ENCODE peak calls at places on chromosome 20, in five cellular contexts. G is HepG2, B is K562, H is H1, V is GM12878. O is an unnamed sample.

GRCh38 chr20:16236589-16237241 is 336.5 kb downstream of the KIF16B start:
- DNase-seq in G (no peak), B (no peak), H (no peak), V (no peak), O (no peak)

GRCh38 chr20:8903655-8904605 is 165.0 kb upstream of the PLCB4 start:
- DNase-seq in G (no peak), B (no peak), H (no peak), V (no peak), O (no peak)

GRCh38 chr20:52805128-52805527 is 167.0 kb upstream of the TSHZ2 start:
- DNase-seq in G (no peak), B (no peak), H (no peak), V (no peak), O (no peak)

GRCh38 chr20:7829776-7830175 is 110.5 kb downstream of the HAO1 start:
- DNase-seq in G (no peak), B (no peak), H (no peak), V (no peak), O (no peak)

GRCh38 chr20:10313701-10314100 is 95.1 kb downstream of the SNAP25 start:
- DNase-seq in G (no peak), B (no peak), H (no peak), V (no peak), O (no peak)

GRCh38 chr20:53981752-53982437 is 88.5 kb downstream of the BCAS1 start:
- DNase-seq in G (no peak), B (no peak), H (no peak), V (no peak), O (no peak)

GRCh38 chr20:8639112-8639778 is 429.6 kb upstream of the PLCB4 start:
- DNase-seq in G (no peak), B (no peak), H (no peak), V (no peak), O (no peak)

GRCh38 chr20:4234128-4234527 is 218.8 kb upstream of the RNF24 start:
- DNase-seq in G (no peak), B (no peak), H (no peak), V (no peak), O (no peak)

GRCh38 chr20:41897708-41898107 is 279.5 kb upstream of the CHD6 start:
- DNase-seq in G (no peak), B (no peak), H (no peak), V (no peak), O (no peak)

GRCh38 chr20:19815553-19815991 is 57.5 kb downstream of the RIN2 start:
- DNase-seq in G (peak; percentile 70), B (no peak), H (no peak), V (no peak), O (peak; percentile 70)

GRCh38 chr20:9025643-9026042 is 43.2 kb upstream of the PLCB4 start:
- DNase-seq in G (no peak), B (no peak), H (no peak), V (no peak), O (no peak)

GRCh38 chr20:24640276-24640675 is 170.8 kb downstream of the SYNDIG1 start:
- DNase-seq in G (no peak), B (no peak), H (no peak), V (no peak), O (no peak)
- TF ChIP-seq SRF in G (no peak), B (no peak), H (no peak), V (no peak), O (no peak)

DNA sequence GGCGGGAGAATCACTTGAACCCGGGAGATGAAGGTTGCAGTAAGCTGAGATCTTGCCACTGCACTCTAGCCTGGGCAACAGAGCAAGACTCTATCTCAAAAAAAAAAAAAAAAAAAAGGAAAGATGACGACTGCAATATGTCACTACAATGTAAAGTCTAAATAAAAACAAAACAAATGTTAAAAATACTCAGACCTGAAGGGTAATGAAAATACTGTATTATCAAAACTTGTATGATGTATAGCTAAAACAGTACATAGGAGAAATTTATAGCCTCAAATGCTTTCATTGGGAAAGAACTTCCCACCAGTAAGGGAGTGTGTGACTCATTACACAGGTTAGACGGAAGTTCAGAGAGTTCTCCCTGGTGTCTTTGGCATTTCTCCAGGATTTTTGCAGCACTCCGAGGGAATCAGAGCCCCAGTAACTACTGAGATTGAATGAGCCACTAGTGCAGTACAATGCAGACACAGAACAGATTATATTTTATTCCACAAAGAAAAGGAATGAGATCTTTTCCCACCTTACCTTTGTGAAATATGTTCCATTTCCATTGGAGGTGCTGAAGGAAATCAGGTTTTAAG is 12.5 kb upstream of the RALGAPB start:
- DNase-seq in G (peak; percentile 92), B (peak; percentile 56), H (no peak), V (no peak), O (peak; percentile 80)
- TF ChIP-seq YY1 in G (no peak), B (no peak), H (no peak), V (no peak), O (no peak)

GRCh38 chr20:58737198-58737597 is 44.6 kb downstream of the NPEPL1 start:
- DNase-seq in G (no peak), B (no peak), H (no peak), V (no peak), O (no peak)
- TF ChIP-seq SRF in G (no peak), B (no peak), H (no peak), V (no peak), O (no peak)

DNA sequence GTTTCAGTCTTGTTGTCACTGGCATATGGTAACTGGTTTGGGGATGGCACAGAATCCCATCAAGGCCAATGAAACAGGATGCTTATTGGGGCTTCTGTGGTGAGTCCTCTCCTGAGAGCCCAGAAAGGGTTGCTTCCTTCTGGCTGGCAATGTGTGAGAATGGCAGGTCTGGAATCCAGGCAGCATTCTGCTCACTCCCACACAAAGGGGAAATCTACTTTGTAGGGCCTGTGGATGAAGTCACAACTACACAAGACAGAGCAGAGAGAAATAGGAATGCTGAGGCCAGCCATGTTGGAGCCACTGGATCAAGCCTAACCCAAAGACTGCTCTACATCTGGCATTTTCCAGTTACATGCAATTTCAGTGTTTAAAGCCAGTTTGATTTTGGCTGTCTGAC is 15.7 kb downstream of the PLAGL2 start:
- DNase-seq in G (no peak), B (no peak), H (no peak), V (no peak), O (no peak)
- TF ChIP-seq YY1 in G (no peak), B (no peak), H (no peak), V (no peak), O (no peak)

DNA sequence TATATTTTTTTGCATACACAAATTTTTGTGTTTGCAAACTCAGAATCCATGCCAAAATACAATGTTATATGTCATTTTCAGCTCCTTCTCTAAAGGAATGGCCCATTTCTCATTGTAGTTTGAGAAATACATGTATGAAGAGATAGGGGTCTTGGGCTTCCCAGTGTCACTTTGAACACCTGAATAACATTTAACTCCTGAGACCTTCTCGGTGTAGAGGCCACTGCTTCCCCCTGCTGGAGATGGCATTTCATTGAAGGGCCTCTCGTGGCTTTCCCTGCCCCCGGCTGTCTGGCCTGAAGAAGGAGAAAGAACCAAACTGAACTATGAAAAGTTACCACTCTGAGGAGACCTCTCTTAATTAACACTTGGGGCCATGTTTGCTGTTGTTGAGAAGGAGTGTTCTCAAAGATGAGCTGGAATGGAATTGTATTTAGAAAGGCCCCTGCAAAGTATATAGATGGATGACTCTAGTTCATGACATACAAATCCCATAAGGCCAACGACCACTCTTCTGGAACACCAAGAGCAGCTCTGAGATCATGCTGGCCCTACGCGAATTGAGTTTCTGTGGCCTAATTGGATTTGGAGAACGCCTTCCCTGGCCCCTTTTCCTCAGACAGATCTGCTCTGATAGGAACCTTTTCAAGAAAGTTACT is 58.8 kb downstream of the VAPB start:
- DNase-seq in G (peak; percentile 79), B (peak; percentile 63), H (no peak), V (no peak), O (peak; percentile 33)
- TF ChIP-seq SRF in G (no peak), B (no peak), H (no peak), V (no peak), O (no peak)